ENCODE peak calls at places on chromosome 9, in seven cellular contexts. One of them, this sample, is unnamed. For H4K20me1, the result is how much of the 10 kb centered on the place peaks cover.

GRCh38 chr9:75087279-75087823 is 604 bp downstream of the NMRK1 start:
- DNase-seq in MM.1S: peak
- DNase-seq in PC-9: peak
- DNase-seq in mammary epithelial cell: peak
- DNase-seq in astrocyte: peak
- DNase-seq in hepatocyte: peak
- DNase-seq in GM23338: peak
- DNase-seq in this sample: no peak

GRCh38 chr9:37468620-37469019 is 3.4 kb upstream of the ZBTB5 start:
- DNase-seq in astrocyte: no peak
- DNase-seq in PC-9: no peak
- DNase-seq in mammary epithelial cell: no peak
- DNase-seq in hepatocyte: no peak
- DNase-seq in MM.1S: no peak
- DNase-seq in GM23338: peak
- DNase-seq in this sample: no peak

GRCh38 chr9:105026451-105026850 is 98.5 kb upstream of the ABCA1 start:
- DNase-seq in GM23338: no peak
- DNase-seq in PC-9: no peak
- DNase-seq in astrocyte: peak
- DNase-seq in hepatocyte: no peak
- DNase-seq in mammary epithelial cell: peak
- DNase-seq in MM.1S: no peak
- DNase-seq in this sample: no peak

GRCh38 chr9:86098793-86099694 is at the start of gene GOLM1:
- DNase-seq in astrocyte: peak
- DNase-seq in PC-9: peak
- DNase-seq in MM.1S: peak
- DNase-seq in GM23338: peak
- DNase-seq in hepatocyte: peak
- DNase-seq in mammary epithelial cell: peak
- DNase-seq in this sample: no peak

GRCh38 chr9:97515662-97516061 is 14.2 kb downstream of the TMOD1 start:
- DNase-seq in mammary epithelial cell: no peak
- DNase-seq in PC-9: no peak
- DNase-seq in GM23338: no peak
- DNase-seq in astrocyte: no peak
- DNase-seq in MM.1S: no peak
- DNase-seq in hepatocyte: no peak
- DNase-seq in this sample: no peak

GRCh38 chr9:34797367-34797766 is 87.4 kb upstream of the CCL21 start:
- DNase-seq in mammary epithelial cell: no peak
- DNase-seq in astrocyte: no peak
- DNase-seq in PC-9: no peak
- DNase-seq in MM.1S: no peak
- DNase-seq in GM23338: peak
- DNase-seq in hepatocyte: no peak
- DNase-seq in this sample: no peak

GRCh38 chr9:126125577-126125976 is 201.1 kb upstream of the MVB12B start:
- DNase-seq in MM.1S: no peak
- DNase-seq in PC-9: no peak
- DNase-seq in GM23338: no peak
- DNase-seq in hepatocyte: peak
- DNase-seq in mammary epithelial cell: no peak
- DNase-seq in astrocyte: no peak
- DNase-seq in this sample: no peak

GRCh38 chr9:74277532-74277931 is 219.6 kb upstream of the RORB start:
- DNase-seq in mammary epithelial cell: no peak
- DNase-seq in GM23338: no peak
- DNase-seq in astrocyte: no peak
- DNase-seq in MM.1S: peak
- DNase-seq in hepatocyte: no peak
- DNase-seq in PC-9: no peak
- DNase-seq in this sample: no peak

DNA sequence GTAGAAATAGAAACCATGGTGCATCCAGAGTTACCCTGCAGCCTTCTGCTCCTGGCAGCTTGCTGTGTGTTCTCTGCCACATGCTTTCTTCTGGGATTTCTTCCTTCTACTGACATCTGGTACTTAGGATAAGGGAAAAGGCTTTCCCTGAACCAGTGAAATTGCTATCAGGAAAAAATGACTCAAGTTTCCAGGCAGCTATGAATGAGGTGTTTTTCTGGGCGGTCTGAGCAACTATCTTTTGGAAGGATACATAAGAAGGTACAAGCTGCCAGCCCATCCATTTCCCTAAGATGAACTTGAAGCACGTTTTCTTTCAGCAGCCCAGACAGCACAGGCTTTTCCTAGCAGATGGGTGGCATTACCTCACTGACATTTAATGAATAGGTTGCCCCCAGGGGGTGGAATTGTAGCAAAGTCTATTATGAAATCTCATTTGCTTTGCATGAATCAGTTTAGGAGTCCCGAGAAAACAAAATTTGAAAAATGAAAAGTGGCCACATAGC is 108.7 kb downstream of the C9orf152 start:
- DNase-seq in PC-9: no peak
- DNase-seq in astrocyte: peak
- DNase-seq in GM23338: no peak
- DNase-seq in hepatocyte: peak
- DNase-seq in mammary epithelial cell: peak
- DNase-seq in MM.1S: no peak
- DNase-seq in this sample: no peak
- H3K27ac ChIP-seq in PC-9: peak
- H3K27ac ChIP-seq in astrocyte: peak
- H3K27ac ChIP-seq in GM23338: no peak
- H3K27ac ChIP-seq in hepatocyte: peak
- H3K27ac ChIP-seq in mammary epithelial cell: peak
- H3K27ac ChIP-seq in MM.1S: peak
- H3K27ac ChIP-seq in this sample: peak

DNA sequence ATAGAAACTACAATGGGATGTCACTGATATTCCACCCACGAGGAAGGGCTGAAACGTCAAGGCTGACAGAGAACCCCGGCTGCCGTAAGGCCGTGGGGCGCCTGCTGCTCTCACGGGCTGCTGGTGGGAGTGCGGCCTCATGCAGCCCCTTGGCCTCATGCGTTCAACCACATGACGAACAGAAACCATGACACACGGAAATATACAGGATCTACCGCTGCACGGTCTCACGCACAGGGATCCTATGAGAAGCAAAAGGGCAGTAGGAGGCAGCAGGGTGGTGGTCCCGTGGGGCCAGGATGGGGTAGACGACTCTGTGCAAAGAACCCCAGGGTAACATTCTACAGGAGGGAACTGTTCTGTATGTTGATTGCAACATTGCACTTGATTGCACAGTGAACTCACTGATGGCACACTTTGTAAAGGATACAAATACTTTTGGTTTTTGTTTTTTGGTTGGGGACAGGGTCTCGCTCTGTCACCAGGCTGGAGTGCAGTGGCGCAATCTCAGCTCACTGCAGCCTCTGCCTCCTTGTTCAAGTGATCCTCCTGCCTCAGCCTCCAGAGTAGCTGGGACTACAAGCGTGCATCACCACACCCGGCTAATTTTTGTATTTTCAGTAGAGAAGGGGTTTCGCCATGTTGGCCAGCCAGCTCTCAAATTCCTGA is 51.6 kb downstream of the NACC2 start:
- DNase-seq in MM.1S: no peak
- DNase-seq in hepatocyte: no peak
- DNase-seq in mammary epithelial cell: no peak
- DNase-seq in PC-9: no peak
- DNase-seq in astrocyte: no peak
- DNase-seq in GM23338: no peak
- DNase-seq in this sample: no peak
- H4K20me1 ChIP-seq in MM.1S: under half
- H4K20me1 ChIP-seq in hepatocyte: under half
- H4K20me1 ChIP-seq in mammary epithelial cell: under half
- H4K20me1 ChIP-seq in PC-9: under half
- H4K20me1 ChIP-seq in astrocyte: half or more
- H4K20me1 ChIP-seq in GM23338: under half
- H4K20me1 ChIP-seq in this sample: under half

GRCh38 chr9:127608104-127608966 is 3.7 kb upstream of the STXBP1 start:
- DNase-seq in GM23338: peak
- DNase-seq in MM.1S: peak
- DNase-seq in hepatocyte: peak
- DNase-seq in PC-9: peak
- DNase-seq in mammary epithelial cell: peak
- DNase-seq in astrocyte: no peak
- DNase-seq in this sample: no peak

GRCh38 chr9:127614961-127615360 is 2.9 kb downstream of the STXBP1 start:
- DNase-seq in GM23338: no peak
- DNase-seq in MM.1S: no peak
- DNase-seq in PC-9: no peak
- DNase-seq in mammary epithelial cell: no peak
- DNase-seq in hepatocyte: no peak
- DNase-seq in astrocyte: no peak
- DNase-seq in this sample: no peak

GRCh38 chr9:127611796-127612790 is at the start of gene STXBP1:
- DNase-seq in astrocyte: peak
- DNase-seq in hepatocyte: peak
- DNase-seq in PC-9: peak
- DNase-seq in mammary epithelial cell: peak
- DNase-seq in GM23338: peak
- DNase-seq in MM.1S: peak
- DNase-seq in this sample: no peak

DNA sequence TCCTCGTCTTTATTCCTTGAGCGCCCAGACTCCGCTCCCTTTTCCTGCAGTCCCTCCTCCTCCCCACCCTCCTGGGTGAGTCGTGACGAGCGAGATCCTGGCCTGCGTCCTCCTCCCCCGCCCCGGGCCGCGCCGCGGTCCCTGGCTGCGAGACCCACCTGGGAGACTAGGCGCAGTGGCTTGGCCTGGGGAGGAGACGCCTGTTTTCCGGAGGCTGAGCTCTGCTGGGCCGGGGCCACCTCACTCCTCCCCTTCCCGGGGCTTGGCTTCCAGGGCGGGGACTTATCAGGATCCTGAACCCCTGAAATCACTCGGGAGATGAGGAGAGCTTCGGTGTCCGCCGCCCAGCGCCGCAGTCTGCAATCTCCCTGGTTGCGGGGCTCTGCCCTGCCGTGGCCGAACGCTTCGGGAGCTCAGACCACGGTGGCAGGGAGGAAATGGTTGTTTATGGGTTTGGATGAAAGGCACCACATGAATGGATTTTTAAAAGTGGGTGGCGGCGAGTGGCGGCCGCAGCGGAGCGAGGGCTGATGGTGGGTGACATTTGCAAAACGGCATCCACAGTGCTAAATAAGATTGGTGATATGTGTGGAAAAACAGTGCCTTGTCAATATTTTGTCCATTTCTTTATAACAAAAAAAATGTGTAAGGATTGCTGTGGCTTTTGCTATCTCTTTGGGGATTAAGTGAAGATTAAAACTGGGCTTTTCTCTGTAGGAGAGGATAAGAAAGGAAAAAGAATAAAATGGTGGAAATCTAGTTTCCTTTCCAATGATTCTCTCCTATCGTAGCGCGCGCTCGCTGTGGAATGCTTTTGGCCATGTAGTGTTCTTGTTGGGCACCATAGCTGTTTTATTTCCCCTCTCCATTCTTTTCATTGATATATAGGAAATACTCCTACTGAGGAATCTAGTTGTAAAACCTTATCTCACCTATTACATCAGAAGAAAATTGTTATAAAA is 1.2 kb downstream of the STXBP1 start:
- DNase-seq in PC-9: peak
- DNase-seq in astrocyte: peak
- DNase-seq in MM.1S: no peak
- DNase-seq in hepatocyte: peak
- DNase-seq in GM23338: peak
- DNase-seq in mammary epithelial cell: peak
- DNase-seq in this sample: no peak
- TF ChIP-seq EZH2 in PC-9: no peak
- TF ChIP-seq EZH2 in astrocyte: no peak
- TF ChIP-seq EZH2 in MM.1S: no peak
- TF ChIP-seq EZH2 in hepatocyte: no peak
- TF ChIP-seq EZH2 in GM23338: no peak
- TF ChIP-seq EZH2 in mammary epithelial cell: no peak
- TF ChIP-seq EZH2 in this sample: no peak

DNA sequence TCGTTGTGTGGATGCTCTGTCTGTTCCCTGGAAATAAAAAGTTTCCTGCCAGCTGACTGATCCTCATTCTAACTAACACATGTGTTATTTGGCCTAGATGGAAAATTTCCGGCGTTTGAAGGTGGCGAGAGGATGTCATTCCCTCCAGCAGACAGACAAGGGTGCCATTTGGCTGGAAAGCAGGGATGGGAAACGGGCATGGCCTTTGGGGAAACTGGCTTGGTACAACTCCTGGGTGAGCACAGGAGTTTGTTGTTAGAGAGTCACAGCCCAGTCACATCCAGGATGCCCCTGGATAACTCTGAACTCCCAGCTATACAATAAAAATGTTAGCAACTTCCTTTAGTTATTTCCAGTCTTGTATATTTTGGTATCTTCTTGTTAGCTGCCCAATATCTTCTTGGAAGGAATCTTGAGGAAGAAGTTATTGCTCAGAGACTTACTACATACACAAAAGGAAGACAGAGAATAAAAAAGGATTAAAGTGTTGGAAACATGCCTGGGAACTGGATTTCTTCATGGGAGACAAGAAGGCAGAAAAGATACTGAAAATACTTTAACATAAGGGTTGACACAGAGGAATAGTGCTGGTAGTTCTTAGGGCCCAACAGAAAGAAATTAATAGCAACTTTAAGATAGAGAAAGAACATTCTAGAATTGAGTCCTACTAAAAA is 41.9 kb downstream of the TEK start:
- DNase-seq in astrocyte: peak
- DNase-seq in GM23338: no peak
- DNase-seq in MM.1S: no peak
- DNase-seq in mammary epithelial cell: no peak
- DNase-seq in PC-9: no peak
- DNase-seq in hepatocyte: peak
- DNase-seq in this sample: no peak
- H3K27ac ChIP-seq in astrocyte: no peak
- H3K27ac ChIP-seq in GM23338: no peak
- H3K27ac ChIP-seq in MM.1S: no peak
- H3K27ac ChIP-seq in mammary epithelial cell: no peak
- H3K27ac ChIP-seq in PC-9: no peak
- H3K27ac ChIP-seq in hepatocyte: peak
- H3K27ac ChIP-seq in this sample: no peak

GRCh38 chr9:36448017-36448416 is 47.9 kb upstream of the RNF38 start:
- DNase-seq in PC-9: no peak
- DNase-seq in mammary epithelial cell: no peak
- DNase-seq in GM23338: no peak
- DNase-seq in astrocyte: no peak
- DNase-seq in MM.1S: no peak
- DNase-seq in hepatocyte: no peak
- DNase-seq in this sample: no peak
- H4K20me1 ChIP-seq in PC-9: under half
- H4K20me1 ChIP-seq in mammary epithelial cell: under half
- H4K20me1 ChIP-seq in GM23338: half or more
- H4K20me1 ChIP-seq in astrocyte: half or more
- H4K20me1 ChIP-seq in MM.1S: under half
- H4K20me1 ChIP-seq in hepatocyte: under half
- H4K20me1 ChIP-seq in this sample: under half

GRCh38 chr9:130663258-130664171 is 879 bp upstream of the PRDM12 start:
- DNase-seq in PC-9: no peak
- DNase-seq in astrocyte: no peak
- DNase-seq in mammary epithelial cell: no peak
- DNase-seq in MM.1S: no peak
- DNase-seq in hepatocyte: no peak
- DNase-seq in GM23338: peak
- DNase-seq in this sample: no peak
- TF ChIP-seq EZH2 in PC-9: no peak
- TF ChIP-seq EZH2 in astrocyte: peak
- TF ChIP-seq EZH2 in mammary epithelial cell: peak
- TF ChIP-seq EZH2 in MM.1S: peak
- TF ChIP-seq EZH2 in hepatocyte: peak
- TF ChIP-seq EZH2 in GM23338: peak
- TF ChIP-seq EZH2 in this sample: peak

This sample was measured in keratinocyte.